ENCODE peak calls at places on chromosome 13, in five cellular contexts. L is cardiac muscle cell, J is kidney, B is fibroblast of lung, I is colonic mucosa. G is an unnamed sample.

GRCh38 chr13:58341318-58341717 is 709.8 kb downstream of the PCDH17 start:
- DNase-seq in J (no peak), B (no peak), I (no peak), L (no peak), G (no peak)

GRCh38 chr13:111211789-111212516 is 96.8 kb downstream of the ARHGEF7 start:
- DNase-seq in I (no peak), B (no peak), L (peak), J (no peak), G (no peak)

GRCh38 chr13:114259374-114259773 is 22.0 kb upstream of the UPF3A start:
- DNase-seq in J (no peak), I (no peak), L (no peak), B (no peak), G (no peak)

GRCh38 chr13:36124236-36124822 is 6.9 kb downstream of the DCLK1 start:
- DNase-seq in B (peak), L (peak), I (no peak), J (no peak), G (no peak)

GRCh38 chr13:59111711-59112110 is 1052.0 kb downstream of the DIAPH3 start:
- DNase-seq in B (peak), J (no peak), I (no peak), L (peak), G (no peak)

GRCh38 chr13:38965281-38965680 is 25.4 kb downstream of the STOML3 start:
- DNase-seq in J (no peak), B (no peak), L (no peak), I (no peak), G (no peak)

GRCh38 chr13:95660981-95661581 is 15.9 kb upstream of the DNAJC3 start:
- DNase-seq in L (peak), I (no peak), J (no peak), B (peak), G (no peak)

GRCh38 chr13:26557051-26557392 is 461 bp upstream of the WASF3 start:
- DNase-seq in J (no peak), B (no peak), I (no peak), L (no peak), G (no peak)

GRCh38 chr13:48741377-48741776 is 87.6 kb downstream of the CYSLTR2 start:
- DNase-seq in B (peak), L (peak), J (no peak), I (no peak), G (peak)

GRCh38 chr13:113806526-113806925 is 47.5 kb downstream of the TMEM255B start:
- DNase-seq in J (peak), L (no peak), B (no peak), I (no peak), G (no peak)

GRCh38 chr13:28729541-28729940 is 10.8 kb upstream of the SLC46A3 start:
- DNase-seq in B (no peak), J (no peak), L (no peak), I (no peak), G (no peak)

GRCh38 chr13:20348018-20348417 is 115.9 kb upstream of the GJB6 start:
- DNase-seq in L (no peak), B (no peak), I (no peak), J (no peak), G (no peak)

GRCh38 chr13:73169971-73170370 is 111.2 kb downstream of the KLF5 start:
- DNase-seq in J (no peak), B (no peak), L (no peak), I (no peak), G (no peak)

GRCh38 chr13:21849323-21849722 is 178.4 kb downstream of the FGF9 start:
- DNase-seq in J (no peak), I (no peak), L (peak), B (peak), G (no peak)

GRCh38 chr13:29730253-29730652 is 120.2 kb downstream of the UBL3 start:
- DNase-seq in I (no peak), B (no peak), J (no peak), L (no peak), G (no peak)

GRCh38 chr13:29613101-29613500 is 17.6 kb upstream of the SLC7A1 start:
- DNase-seq in L (no peak), B (no peak), I (no peak), J (no peak), G (no peak)

GRCh38 chr13:82847595-82847994 is 1034.7 kb downstream of the SLITRK1 start:
- DNase-seq in J (no peak), L (no peak), I (no peak), B (no peak), G (no peak)

GRCh38 chr13:112725346-112726017 is 35.6 kb downstream of the ATP11A start:
- DNase-seq in L (no peak), B (no peak), I (no peak), J (no peak), G (no peak)

GRCh38 chr13:113955235-113955634 is 18.6 kb downstream of the C13orf46 start:
- DNase-seq in J (peak), I (no peak), B (no peak), L (no peak), G (no peak)

GRCh38 chr13:66558511-66558910 is 671.6 kb downstream of the PCDH9 start:
- DNase-seq in J (no peak), L (peak), I (no peak), B (peak), G (no peak)

GRCh38 chr13:23500858-23501257 is 67.4 kb upstream of the SACS start:
- DNase-seq in B (peak), I (no peak), L (peak), J (no peak), G (peak)

GRCh38 chr13:113317031-113317430 is 20.0 kb downstream of the LAMP1 start:
- DNase-seq in J (no peak), I (no peak), L (no peak), B (no peak), G (no peak)

GRCh38 chr13:29883941-29884518 is 33.6 kb upstream of the UBL3 start:
- DNase-seq in J (no peak), B (no peak), L (peak), I (no peak), G (no peak)

GRCh38 chr13:20716951-20717350 is 13.5 kb downstream of the IL17D start:
- DNase-seq in J (no peak), L (no peak), I (no peak), B (no peak), G (no peak)

GRCh38 chr13:31056650-31057275 is 104.9 kb downstream of the HSPH1 start:
- DNase-seq in J (no peak), L (peak), I (no peak), B (peak), G (peak)

GRCh38 chr13:109789262-109789661 is 2.9 kb upstream of the IRS2 start:
- DNase-seq in B (no peak), I (no peak), J (no peak), L (no peak), G (no peak)
- H3K4me3 ChIP-seq in B (no peak), I (no peak), J (no peak), L (no peak), G (no peak)

GRCh38 chr13:109668433-109669233 is 117.8 kb downstream of the IRS2 start:
- DNase-seq in I (no peak), B (no peak), J (no peak), L (no peak), G (no peak)

GRCh38 chr13:109667754-109668360 is 118.5 kb downstream of the IRS2 start:
- DNase-seq in J (no peak), I (no peak), L (peak), B (no peak), G (no peak)

GRCh38 chr13:109665211-109665610 is 121.2 kb downstream of the IRS2 start:
- DNase-seq in I (no peak), B (no peak), J (no peak), L (no peak), G (no peak)

GRCh38 chr13:109665781-109666249 is 120.6 kb downstream of the IRS2 start:
- DNase-seq in B (no peak), L (no peak), I (no peak), J (no peak), G (no peak)

GRCh38 chr13:109666656-109667448 is 119.5 kb downstream of the IRS2 start:
- DNase-seq in B (no peak), J (no peak), L (peak), I (no peak), G (no peak)
- TF ChIP-seq CTCF in B (no peak), J (no peak), L (no peak), I (no peak), G (no peak)

DNA sequence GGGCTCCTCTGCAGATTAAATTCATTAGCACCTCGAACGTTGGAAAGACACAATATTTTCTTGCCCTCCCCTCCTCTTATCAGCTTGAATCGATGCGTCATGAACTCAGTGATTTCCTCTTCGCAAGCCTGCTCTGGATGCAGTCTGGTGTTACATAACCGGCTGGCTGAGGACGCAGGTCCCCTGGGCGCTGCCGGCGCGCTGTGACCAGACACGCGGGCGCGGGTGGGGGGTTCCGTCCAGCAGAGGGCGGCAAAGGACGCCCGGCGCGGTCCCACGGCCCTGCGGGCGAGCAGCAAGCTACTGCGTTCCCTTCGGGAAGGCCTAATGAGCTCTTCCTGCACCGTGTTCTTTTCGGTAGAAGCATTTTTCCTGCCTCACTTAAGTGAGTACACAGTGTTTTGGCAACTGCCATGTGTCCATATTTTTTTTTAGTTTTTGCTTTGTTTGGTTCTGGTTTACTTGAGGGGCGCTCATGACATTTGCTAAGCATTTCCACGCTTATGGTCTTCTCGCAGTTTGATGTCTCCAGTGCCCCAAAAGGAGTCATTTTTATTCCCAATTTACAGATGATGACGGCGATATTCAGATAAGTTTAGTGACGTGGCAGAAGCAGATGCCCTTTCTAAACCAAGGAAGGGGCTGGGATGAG is 112.2 kb upstream of the MBNL2 start:
- DNase-seq in L (peak), B (peak), I (peak), J (peak), G (no peak)
- H3K4me3 ChIP-seq in L (no peak), B (no peak), I (no peak), J (peak), G (no peak)

DNA sequence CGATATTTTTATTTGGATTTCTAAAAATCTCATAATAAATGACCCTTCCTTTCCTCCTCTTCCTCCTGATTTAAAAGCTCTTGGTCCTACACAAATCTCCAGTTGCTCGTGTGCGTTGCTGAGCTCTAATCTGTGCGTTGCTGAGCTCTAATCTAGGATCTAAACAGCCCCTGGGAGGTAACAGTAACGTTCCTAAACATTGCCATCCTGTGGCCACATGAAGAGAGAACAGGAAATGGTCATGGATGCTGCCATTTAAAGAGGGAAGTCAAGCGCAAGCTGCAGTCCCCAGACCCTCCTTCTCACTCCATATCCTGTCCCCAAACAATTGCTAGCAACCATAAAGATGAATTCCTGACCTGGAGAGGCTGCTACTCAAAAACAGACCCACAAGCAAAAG is 170.8 kb downstream of the NUFIP1 start:
- DNase-seq in J (no peak), I (no peak), L (peak), B (no peak), G (no peak)
- TF ChIP-seq CTCF in J (no peak), I (no peak), L (peak), B (peak), G (no peak)

G was measured in HFF-Myc.